ENCODE peak calls at places on chromosomes 5 and 9, in seven cellular contexts. J is activated CD8-positive, alpha-beta memory T cell treated with anti-CD3 and anti-CD28 coated beads for 48 hours; U is small intestine; C is H4; L is GM12865; I is activated CD4-positive, alpha-beta T cell treated with anti-CD3 and anti-CD28 coated beads, Interleukin-2, amount 10 ng/mL, durations not matched to agents 24 days and 14 days; X is stimulated activated naive CD4-positive, alpha-beta T cell treated with Interleukin-2 at 50 U/mL for 16 hours. A is an unnamed sample.

GRCh38 chr5:111170279-111170678 is 53.9 kb upstream of the CAMK4 start:
- DNase-seq in J (no peak), U (no peak), C (no peak), L (no peak), I (no peak), X (no peak), A (no peak)

GRCh38 chr9:76023715-76024195 is 133.3 kb downstream of the PCSK5 start:
- DNase-seq in J (no peak), U (no peak), C (peak), L (no peak), I (peak), X (no peak), A (peak)

GRCh38 chr9:93585695-93586094 is 9.3 kb downstream of the PHF2 start:
- DNase-seq in J (no peak), U (no peak), C (no peak), L (no peak), I (no peak), X (no peak), A (no peak)

GRCh38 chr9:132631280-132631679 is 38.5 kb downstream of the DDX31 start:
- DNase-seq in J (no peak), U (no peak), C (no peak), L (no peak), I (no peak), X (no peak), A (peak)

GRCh38 chr5:1510151-1510561 is 13.6 kb downstream of the LPCAT1 start:
- DNase-seq in J (no peak), U (no peak), C (no peak), L (no peak), I (no peak), X (no peak), A (no peak)

GRCh38 chr5:75611324-75612210 is at the start of gene ANKDD1B:
- DNase-seq in J (no peak), U (peak), C (no peak), L (no peak), I (no peak), X (no peak), A (no peak)

GRCh38 chr9:134167530-134167931 is 3.2 kb upstream of the RNU6ATAC start:
- DNase-seq in J (no peak), U (no peak), C (no peak), L (no peak), I (no peak), X (no peak), A (no peak)

GRCh38 chr9:5499889-5500398 is 10.4 kb upstream of the PDCD1LG2 start:
- DNase-seq in J (no peak), U (no peak), C (peak), L (no peak), I (no peak), X (no peak), A (no peak)

GRCh38 chr5:172311605-172312004 is 28.0 kb upstream of the UBTD2 start:
- DNase-seq in J (no peak), U (no peak), C (no peak), L (no peak), I (no peak), X (no peak), A (no peak)

A was measured in non-pigmented ciliary epithelial cell.